ENCODE peak calls at places on chromosomes 5 and 9, in four cellular contexts. K is fibroblast of lung, R is RWPE2, L is breast epithelium. Z is an unnamed sample.

GRCh38 chr5:153445875-153446567 is 44.4 kb upstream of the GRIA1 start:
- DNase-seq in K (peak), R (no peak), L (peak), Z (peak)

GRCh38 chr5:58944221-58944620 is 361.3 kb downstream of the RAB3C start:
- DNase-seq in K (peak), R (no peak), L (no peak), Z (no peak)

GRCh38 chr9:84357235-84357634 is 16.7 kb upstream of the SLC28A3 start:
- DNase-seq in K (no peak), R (no peak), L (no peak), Z (no peak)

GRCh38 chr9:111066427-111066826 is 28.2 kb upstream of the LPAR1 start:
- DNase-seq in K (peak), R (no peak), L (no peak), Z (no peak)

GRCh38 chr5:171874210-171874609 is 88.6 kb downstream of the SMIM23 start:
- DNase-seq in K (peak), R (no peak), L (no peak), Z (no peak)

GRCh38 chr9:135128035-135128670 is 40.7 kb downstream of the OLFM1 start:
- DNase-seq in K (no peak), R (no peak), L (no peak), Z (no peak)

GRCh38 chr5:68189613-68190012 is 25.9 kb upstream of the PIK3R1 start:
- DNase-seq in K (no peak), R (no peak), L (no peak), Z (no peak)

GRCh38 chr5:21701317-21701716 is 1151.8 kb downstream of the CDH12 start:
- DNase-seq in K (no peak), R (no peak), L (no peak), Z (no peak)

GRCh38 chr5:141528401-141528984 is 39.6 kb downstream of the PCDHGC5 start:
- DNase-seq in K (peak), R (no peak), L (no peak), Z (no peak)

GRCh38 chr9:134642385-134643181 is 980 bp downstream of the COL5A1 start:
- DNase-seq in K (peak), R (no peak), L (no peak), Z (no peak)

GRCh38 chr9:119167876-119168275 is 201.4 kb downstream of the BRINP1 start:
- DNase-seq in K (no peak), R (no peak), L (no peak), Z (no peak)

GRCh38 chr5:115723224-115723623 is 93.2 kb downstream of the CDO1 start:
- DNase-seq in K (no peak), R (no peak), L (no peak), Z (no peak)

GRCh38 chr5:79193643-79194042 is 42.3 kb upstream of the JMY start:
- DNase-seq in K (peak), R (no peak), L (peak), Z (no peak)

DNA sequence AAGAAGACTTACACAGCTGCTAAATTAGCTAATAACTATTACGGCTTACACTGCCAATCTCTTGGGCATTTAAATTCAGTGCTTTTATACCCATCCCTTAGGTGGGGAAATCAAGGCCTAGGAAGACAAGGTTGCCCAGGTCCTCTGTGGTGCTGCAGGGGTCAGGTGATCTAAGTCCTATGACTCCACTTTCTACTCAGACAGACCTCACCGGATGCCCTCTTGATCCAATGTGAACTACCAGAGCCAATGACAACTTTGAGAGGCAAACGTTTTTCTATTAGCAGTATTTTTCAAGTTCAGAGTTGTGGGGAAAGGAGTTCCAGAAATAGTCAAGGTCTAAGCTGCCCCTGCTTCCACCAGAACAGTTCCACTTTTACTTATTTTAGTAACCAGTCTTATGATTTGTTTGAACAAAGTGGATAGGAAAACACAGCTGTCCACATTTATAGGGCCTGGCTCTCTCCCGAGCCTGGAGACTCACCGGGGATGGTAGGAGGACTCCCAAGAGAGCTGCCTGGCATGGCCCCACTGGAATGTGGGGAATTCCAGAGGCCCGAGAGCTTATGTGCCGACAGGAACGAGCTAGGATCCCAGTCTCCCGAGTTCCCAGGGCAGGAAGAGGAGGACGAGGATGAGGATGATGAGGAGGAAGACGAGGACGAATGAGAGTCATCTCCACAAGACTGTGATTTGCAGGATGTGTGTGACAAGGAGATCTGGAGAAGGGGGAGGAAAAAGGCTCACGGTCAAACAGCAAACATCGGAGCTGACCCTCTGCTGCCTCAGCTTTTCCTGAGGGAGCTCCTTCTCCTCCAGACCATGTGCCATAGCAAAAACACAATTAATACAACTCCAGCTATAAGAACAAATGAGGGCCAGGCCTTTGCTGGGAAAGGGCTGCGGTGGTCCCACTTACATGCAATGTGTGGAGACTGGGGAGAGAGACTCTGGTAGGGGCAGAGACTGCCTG is 16.7 kb downstream of the FAM193B start:
- DNase-seq in K (peak), R (no peak), L (peak), Z (peak)
- TF ChIP-seq CTCF in K (no peak), R (no peak), L (no peak), Z (no peak)

GRCh38 chr9:1421436-1421835 is 371.3 kb downstream of the DMRT2 start:
- DNase-seq in K (no peak), R (no peak), L (no peak), Z (no peak)
- H3K4me3 ChIP-seq in K (no peak), R (no peak), L (no peak), Z (no peak)

GRCh38 chr5:134817006-134817405 is 28.8 kb upstream of the C5orf24 start:
- DNase-seq in K (no peak), R (no peak), L (no peak), Z (no peak)
- TF ChIP-seq CTCF in K (no peak), R (no peak), L (no peak), Z (no peak)

DNA sequence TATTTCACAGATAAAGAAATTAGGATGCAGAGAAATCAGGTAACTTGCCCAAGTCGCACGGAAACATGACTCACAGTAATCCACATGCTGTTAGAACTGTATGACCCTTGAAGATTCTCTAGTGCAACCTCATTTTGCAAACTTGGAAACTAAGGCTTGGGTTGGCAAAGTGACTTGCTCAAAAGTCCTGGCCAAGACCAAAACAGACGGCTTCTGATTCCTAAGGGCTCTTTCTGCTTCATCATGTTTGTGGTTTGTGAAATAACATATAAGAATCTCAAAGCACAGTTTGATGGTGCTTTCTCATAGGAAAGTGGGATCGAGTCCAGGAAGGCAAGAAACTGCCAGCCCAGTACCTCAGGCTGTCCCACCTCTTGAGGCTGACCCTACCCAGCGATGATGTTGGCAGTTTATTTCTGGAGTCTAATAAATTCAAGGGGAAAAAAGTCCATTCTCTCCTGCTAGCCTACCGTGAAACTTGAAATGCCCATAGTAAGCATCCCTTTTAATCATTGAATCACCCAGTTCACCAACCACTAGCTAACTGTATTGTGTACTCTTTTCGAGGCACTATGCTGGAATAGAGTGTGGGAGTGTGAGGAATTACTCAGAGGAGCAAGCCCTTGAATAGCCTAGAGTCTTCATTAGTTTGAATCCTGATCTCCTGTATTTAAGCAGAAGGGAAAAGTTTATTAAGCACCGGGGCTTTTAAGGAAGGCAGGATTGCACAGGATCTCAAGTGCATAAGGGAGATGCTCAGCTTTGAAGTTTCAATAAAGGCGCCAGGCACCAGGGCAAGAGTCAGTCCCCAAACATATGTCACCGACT is 14.1 kb downstream of the CAPSL start:
- DNase-seq in K (peak), R (no peak), L (no peak), Z (no peak)
- H3K4me3 ChIP-seq in K (no peak), R (no peak), L (no peak), Z (no peak)

GRCh38 chr9:133396952-133397351 is 20.8 kb downstream of the STKLD1 start:
- DNase-seq in K (no peak), R (no peak), L (no peak), Z (no peak)
- TF ChIP-seq CTCF in K (peak), R (no peak), L (no peak), Z (no peak)

GRCh38 chr5:139747583-139748504 is 47.8 kb upstream of the PSD2 start:
- DNase-seq in K (peak), R (no peak), L (no peak), Z (peak)

GRCh38 chr5:139745121-139745799 is 50.3 kb upstream of the PSD2 start:
- DNase-seq in K (peak), R (peak), L (no peak), Z (peak)

GRCh38 chr5:139745800-139746690 is 49.6 kb upstream of the PSD2 start:
- DNase-seq in K (peak), R (peak), L (peak), Z (peak)

GRCh38 chr5:139748505-139748826 is 47.1 kb upstream of the PSD2 start:
- DNase-seq in K (no peak), R (no peak), L (no peak), Z (no peak)

GRCh38 chr5:139746691-139747582 is 48.7 kb upstream of the PSD2 start:
- DNase-seq in K (no peak), R (peak), L (no peak), Z (no peak)
- H3K4me3 ChIP-seq in K (peak), R (peak), L (peak), Z (peak)

GRCh38 chr9:93031629-93032431 is 26.7 kb upstream of the SUSD3 start:
- DNase-seq in K (no peak), R (no peak), L (no peak), Z (no peak)

GRCh38 chr9:93032545-93032944 is 26.0 kb upstream of the SUSD3 start:
- DNase-seq in K (no peak), R (no peak), L (no peak), Z (no peak)

GRCh38 chr9:93035106-93035660 is 23.3 kb upstream of the SUSD3 start:
- DNase-seq in K (no peak), R (no peak), L (no peak), Z (no peak)

GRCh38 chr9:93035821-93036351 is 22.6 kb upstream of the SUSD3 start:
- DNase-seq in K (no peak), R (no peak), L (no peak), Z (no peak)

GRCh38 chr9:93033541-93033940 is 25.0 kb upstream of the SUSD3 start:
- DNase-seq in K (no peak), R (no peak), L (no peak), Z (no peak)
- TF ChIP-seq CTCF in K (no peak), R (no peak), L (no peak), Z (no peak)

GRCh38 chr9:132410642-132411041 is 631 bp downstream of the CFAP77 start:
- DNase-seq in K (no peak), R (no peak), L (no peak), Z (no peak)
- H3K4me3 ChIP-seq in K (no peak), R (peak), L (peak), Z (peak)

DNA sequence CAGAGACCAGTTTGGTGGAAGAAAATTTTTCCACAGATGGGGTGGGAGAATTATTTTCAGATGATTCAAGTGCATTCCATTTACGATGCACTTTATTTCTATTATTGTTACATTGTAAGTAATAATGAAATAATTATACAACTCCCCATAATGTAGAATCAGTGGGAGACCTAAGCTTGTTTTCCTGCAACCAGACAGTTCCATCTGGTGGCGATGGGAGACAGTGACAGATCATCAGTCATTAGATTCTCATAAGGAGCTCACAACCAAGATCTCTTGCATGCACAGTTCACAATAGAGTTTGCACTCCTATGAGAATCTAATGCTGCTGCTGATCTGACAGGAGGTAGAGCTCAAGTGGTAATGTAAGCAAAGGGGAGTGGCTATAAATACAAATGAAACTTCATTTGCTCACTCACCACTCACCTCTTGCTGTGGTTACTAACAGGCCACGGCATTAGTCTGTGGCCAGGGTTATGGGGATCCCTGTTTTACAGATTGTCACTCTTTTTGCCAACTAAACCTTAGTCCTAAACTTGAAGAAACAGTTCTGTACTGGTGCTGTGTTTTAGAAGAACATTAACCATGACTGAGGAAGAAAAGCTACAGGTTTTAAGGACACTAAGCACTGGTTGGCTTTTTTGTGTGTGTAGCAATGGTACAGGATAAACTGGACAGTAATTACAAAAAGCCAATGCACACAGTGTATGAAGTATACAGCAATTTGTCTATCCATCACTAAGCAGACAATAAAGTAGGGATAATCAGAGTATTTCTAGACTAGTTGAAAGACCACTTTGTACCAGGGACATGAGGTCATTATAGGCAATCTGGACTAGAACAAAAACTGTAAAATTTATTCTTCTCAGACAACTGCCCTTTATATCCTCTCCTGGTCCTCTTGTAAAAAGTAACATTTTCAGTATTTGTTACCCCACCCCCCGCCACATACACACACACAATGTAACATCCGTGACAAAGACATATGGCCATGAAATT is 9.9 kb downstream of the TMEM232 start:
- DNase-seq in K (no peak), R (no peak), L (no peak), Z (no peak)
- TF ChIP-seq CTCF in K (no peak), R (peak), L (no peak), Z (no peak)

Z was measured in thoracic aorta.